ENCODE peak calls at places on chromosomes 7 and 10, in nine cellular contexts. Z, G, M, C, K, A, U, O and E are unnamed samples.

GRCh38 chr7:70238171-70238575 is 639.9 kb downstream of the AUTS2 start:
- DNase-seq in O (no peak), G (no peak), A (no peak), M (no peak), C (peak), K (no peak), U (no peak), Z (no peak), E (no peak)

GRCh38 chr10:1094112-1095057 is 38.2 kb downstream of the WDR37 start:
- DNase-seq in K (peak), G (no peak), Z (no peak), C (peak), O (no peak), M (no peak), U (no peak), A (no peak), E (no peak)

GRCh38 chr10:102326031-102326430 is 69.5 kb upstream of the NFKB2 start:
- DNase-seq in A (no peak), G (no peak), Z (no peak), U (no peak), K (no peak), O (no peak), M (no peak), C (no peak), E (no peak)

GRCh38 chr10:5343979-5344378 is 20.8 kb upstream of the UCN3 start:
- DNase-seq in U (no peak), Z (no peak), C (no peak), M (no peak), O (no peak), K (no peak), G (no peak), A (no peak), E (no peak)

GRCh38 chr10:78664929-78665525 is 403.7 kb upstream of the ZMIZ1 start:
- DNase-seq in A (no peak), K (peak), O (peak), C (no peak), U (no peak), M (no peak), G (no peak), Z (no peak), E (peak)

GRCh38 chr10:125062244-125063208 is 97.8 kb downstream of the CTBP2 start:
- DNase-seq in M (no peak), A (no peak), O (peak), Z (no peak), K (no peak), C (no peak), G (no peak), U (no peak), E (no peak)

GRCh38 chr7:99419323-99420021 is 10.7 kb downstream of the BUD31 start:
- DNase-seq in A (peak), K (no peak), G (no peak), M (no peak), C (no peak), U (no peak), O (no peak), Z (no peak), E (no peak)

GRCh38 chr7:50657341-50657873 is 92.2 kb upstream of the DDC start:
- DNase-seq in A (no peak), C (no peak), K (no peak), G (no peak), M (no peak), O (peak), U (peak), Z (no peak), E (peak)

GRCh38 chr7:38057829-38058228 is 120.2 kb upstream of the STARD3NL start:
- DNase-seq in U (no peak), G (no peak), Z (no peak), O (no peak), A (no peak), K (no peak), M (no peak), C (no peak), E (no peak)

GRCh38 chr10:95741807-95742528 is 14.0 kb upstream of the ENTPD1 start:
- DNase-seq in G (no peak), C (peak), Z (no peak), U (peak), M (no peak), K (peak), O (peak), A (no peak), E (no peak)

GRCh38 chr10:132233501-132234075 is 46.8 kb downstream of the DPYSL4 start:
- DNase-seq in U (no peak), A (peak), K (no peak), M (no peak), O (no peak), G (no peak), C (no peak), Z (no peak), E (no peak)

GRCh38 chr10:95440756-95441546 is 120.2 kb downstream of the SORBS1 start:
- DNase-seq in Z (no peak), A (no peak), K (no peak), C (no peak), O (peak), G (no peak), U (no peak), M (no peak), E (no peak)

GRCh38 chr7:151250181-151251095 is 1.9 kb upstream of the SMARCD3 start:
- DNase-seq in Z (no peak), K (no peak), O (no peak), C (no peak), U (no peak), G (no peak), A (no peak), M (no peak), E (no peak)

GRCh38 chr7:116330961-116331360 is 120.6 kb downstream of the TES start:
- DNase-seq in U (no peak), G (no peak), A (no peak), C (no peak), K (no peak), Z (no peak), O (peak), M (no peak), E (peak)

GRCh38 chr10:34254596-34254995 is 560.5 kb downstream of the PARD3 start:
- DNase-seq in K (peak), O (peak), C (no peak), Z (no peak), A (no peak), G (no peak), M (no peak), U (peak), E (peak)

GRCh38 chr7:40656349-40656748 is 521.5 kb downstream of the SUGCT start:
- DNase-seq in U (no peak), M (no peak), K (no peak), C (no peak), Z (no peak), O (no peak), A (no peak), G (no peak), E (no peak)

GRCh38 chr7:109793-110556 is 82.4 kb upstream of the FAM20C start:
- DNase-seq in M (no peak), G (no peak), K (no peak), A (no peak), Z (no peak), O (no peak), C (no peak), U (no peak), E (no peak)

GRCh38 chr10:88428442-88428841 is 154.7 kb downstream of the RNLS start:
- DNase-seq in O (no peak), A (no peak), U (no peak), G (no peak), M (no peak), Z (no peak), C (no peak), K (peak), E (peak)

GRCh38 chr10:31345886-31346285 is 26.9 kb downstream of the ZEB1 start:
- DNase-seq in K (no peak), Z (no peak), M (no peak), G (no peak), O (no peak), C (no peak), A (no peak), U (no peak), E (no peak)

GRCh38 chr10:43395571-43396060 is 13.4 kb downstream of the HNRNPF start:
- DNase-seq in O (no peak), G (peak), M (no peak), U (peak), K (no peak), A (peak), Z (no peak), C (no peak), E (no peak)

GRCh38 chr7:12212051-12212485 is 974 bp downstream of the TMEM106B start:
- DNase-seq in K (no peak), O (peak), M (no peak), Z (no peak), C (no peak), A (no peak), G (no peak), U (peak), E (no peak)

GRCh38 chr7:42914009-42914725 is 2.3 kb upstream of the C7orf25 start:
- DNase-seq in O (peak), U (peak), G (no peak), K (no peak), A (no peak), M (no peak), Z (no peak), C (no peak), E (peak)

GRCh38 chr7:39172137-39172536 is 194.4 kb downstream of the POU6F2 start:
- DNase-seq in M (no peak), C (no peak), O (no peak), Z (no peak), G (no peak), A (no peak), K (peak), U (no peak), E (no peak)

GRCh38 chr10:79202188-79203013 is 133.6 kb downstream of the ZMIZ1 start:
- DNase-seq in C (peak), G (peak), M (peak), Z (no peak), O (peak), U (peak), K (no peak), A (no peak), E (no peak)

GRCh38 chr10:49280001-49280408 is 19.0 kb upstream of the C10orf71 start:
- DNase-seq in G (no peak), U (no peak), C (no peak), O (peak), Z (no peak), M (no peak), A (no peak), K (peak), E (peak)

GRCh38 chr10:112235920-112236319 is 47.3 kb upstream of the TECTB start:
- DNase-seq in M (no peak), A (no peak), C (no peak), O (no peak), U (no peak), Z (no peak), K (peak), G (no peak), E (peak)

GRCh38 chr7:33701927-33702326 is 203.4 kb upstream of the BMPER start:
- DNase-seq in M (no peak), O (no peak), A (no peak), Z (no peak), K (no peak), G (no peak), U (no peak), C (no peak), E (no peak)

GRCh38 chr10:21281765-21282484 is 243.6 kb downstream of the SKIDA1 start:
- DNase-seq in G (no peak), M (no peak), K (no peak), O (no peak), A (no peak), Z (no peak), C (no peak), U (no peak), E (no peak)

GRCh38 chr10:14588084-14588937 is 186.4 kb downstream of the FAM107B start:
- DNase-seq in Z (no peak), C (peak), G (no peak), A (no peak), K (no peak), U (peak), O (peak), M (no peak), E (peak)

GRCh38 chr10:44571701-44572100 is 186.8 kb upstream of the CXCL12 start:
- DNase-seq in K (no peak), C (no peak), M (no peak), U (no peak), Z (no peak), O (no peak), G (no peak), A (no peak), E (peak)

GRCh38 chr10:17214991-17215781 is 12.9 kb upstream of the VIM start:
- DNase-seq in K (peak), C (no peak), Z (no peak), G (no peak), A (no peak), U (no peak), M (no peak), O (peak), E (peak)

GRCh38 chr7:35035511-35035921 is 1.8 kb downstream of the DPY19L1 start:
- DNase-seq in U (peak), Z (no peak), G (peak), C (peak), K (peak), A (no peak), O (peak), M (no peak), E (peak)

GRCh38 chr10:17504547-17505245 is 50.3 kb upstream of the ST8SIA6 start:
- DNase-seq in K (no peak), U (no peak), M (no peak), C (no peak), A (no peak), Z (no peak), G (no peak), O (peak), E (peak)

GRCh38 chr7:21943436-21943835 is 2.3 kb downstream of the CDCA7L start:
- DNase-seq in O (no peak), C (no peak), U (no peak), A (no peak), G (no peak), M (no peak), K (no peak), Z (no peak), E (no peak)

DNA sequence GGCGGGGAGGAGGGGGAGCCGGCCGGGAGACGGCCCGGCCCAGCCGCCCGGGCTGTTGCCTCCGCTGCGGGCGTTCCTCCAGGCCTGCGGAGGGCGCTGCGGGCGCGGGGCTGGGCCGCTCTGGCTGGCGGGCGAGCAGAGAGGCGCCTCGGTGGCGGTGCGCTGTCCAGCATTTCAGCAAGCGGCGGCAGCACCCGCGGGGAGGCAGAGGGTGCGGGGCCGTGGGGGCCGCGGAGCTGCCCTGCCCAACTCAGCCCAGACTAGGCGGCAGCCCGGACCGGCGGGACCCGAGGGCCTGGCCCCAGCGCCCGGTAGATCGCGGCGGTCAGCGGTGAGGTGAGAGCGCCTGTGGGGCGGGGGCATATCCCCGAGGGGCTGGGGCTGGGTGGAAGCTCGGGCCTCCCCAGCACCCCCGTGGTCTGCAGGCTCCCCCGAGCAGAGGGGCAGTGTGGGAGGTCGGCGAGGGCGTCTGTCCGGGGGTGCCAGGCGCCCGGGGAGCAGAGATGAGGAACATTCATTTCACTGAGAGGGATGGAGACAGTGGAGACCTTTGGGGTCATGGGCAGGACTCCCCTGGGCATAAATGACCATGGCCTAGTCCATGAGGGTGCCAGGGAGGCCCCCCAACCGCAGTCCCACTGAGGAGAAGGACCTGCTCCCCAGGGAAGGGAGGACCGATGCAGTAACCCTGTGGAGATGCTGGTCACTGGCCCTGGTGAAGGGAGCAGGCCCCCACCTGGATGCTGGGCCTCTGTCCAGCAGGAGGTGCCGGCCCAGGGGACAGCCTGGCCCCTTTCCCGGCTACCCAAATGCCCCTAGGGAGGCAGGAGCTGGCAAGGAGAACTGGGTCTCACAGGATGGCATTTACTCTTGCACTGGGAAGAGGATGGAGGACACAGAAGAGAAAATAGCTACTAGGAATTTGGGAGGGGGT is at the start of gene SRRM3:
- DNase-seq in O (peak), C (peak), M (peak), A (peak), G (peak), Z (peak), K (peak), U (peak), E (peak)
- TF ChIP-seq CTCF in O (peak), C (peak), M (peak), A (peak), G (peak), Z (peak), K (peak), U (peak), E (peak)

GRCh38 chr10:71912431-71912830 is 51.8 kb upstream of the CHST3 start:
- DNase-seq in U (no peak), G (no peak), C (no peak), O (no peak), A (no peak), M (no peak), K (no peak), Z (no peak), E (peak)
- TF ChIP-seq CTCF in U (no peak), G (no peak), C (no peak), O (peak), A (no peak), M (no peak), K (peak), Z (no peak), E (peak)

DNA sequence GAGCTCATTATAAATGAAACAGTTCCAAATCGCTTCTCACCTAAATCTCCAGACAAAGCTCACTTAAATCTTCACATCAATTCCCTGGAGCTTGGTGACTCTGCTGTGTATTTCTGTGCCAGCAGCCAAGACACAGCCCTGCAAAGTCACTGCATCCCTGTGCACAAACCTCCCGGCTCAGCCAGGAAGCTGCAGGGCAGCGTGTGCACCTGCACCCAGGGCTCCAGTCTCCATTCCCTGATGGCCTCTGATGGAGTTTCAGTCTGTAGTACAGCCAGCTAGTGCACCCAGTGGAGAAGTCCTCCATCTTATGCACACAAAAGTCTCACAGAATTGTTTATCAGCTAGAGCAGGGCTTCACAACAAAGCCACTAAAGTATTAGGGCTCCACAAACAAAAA is 51.1 kb upstream of the PRSS58 start:
- DNase-seq in C (no peak), A (no peak), O (no peak), U (no peak), M (no peak), G (no peak), Z (no peak), K (no peak), E (no peak)
- TF ChIP-seq CTCF in C (no peak), A (no peak), O (no peak), U (no peak), M (no peak), G (no peak), Z (no peak), K (no peak), E (no peak)

DNA sequence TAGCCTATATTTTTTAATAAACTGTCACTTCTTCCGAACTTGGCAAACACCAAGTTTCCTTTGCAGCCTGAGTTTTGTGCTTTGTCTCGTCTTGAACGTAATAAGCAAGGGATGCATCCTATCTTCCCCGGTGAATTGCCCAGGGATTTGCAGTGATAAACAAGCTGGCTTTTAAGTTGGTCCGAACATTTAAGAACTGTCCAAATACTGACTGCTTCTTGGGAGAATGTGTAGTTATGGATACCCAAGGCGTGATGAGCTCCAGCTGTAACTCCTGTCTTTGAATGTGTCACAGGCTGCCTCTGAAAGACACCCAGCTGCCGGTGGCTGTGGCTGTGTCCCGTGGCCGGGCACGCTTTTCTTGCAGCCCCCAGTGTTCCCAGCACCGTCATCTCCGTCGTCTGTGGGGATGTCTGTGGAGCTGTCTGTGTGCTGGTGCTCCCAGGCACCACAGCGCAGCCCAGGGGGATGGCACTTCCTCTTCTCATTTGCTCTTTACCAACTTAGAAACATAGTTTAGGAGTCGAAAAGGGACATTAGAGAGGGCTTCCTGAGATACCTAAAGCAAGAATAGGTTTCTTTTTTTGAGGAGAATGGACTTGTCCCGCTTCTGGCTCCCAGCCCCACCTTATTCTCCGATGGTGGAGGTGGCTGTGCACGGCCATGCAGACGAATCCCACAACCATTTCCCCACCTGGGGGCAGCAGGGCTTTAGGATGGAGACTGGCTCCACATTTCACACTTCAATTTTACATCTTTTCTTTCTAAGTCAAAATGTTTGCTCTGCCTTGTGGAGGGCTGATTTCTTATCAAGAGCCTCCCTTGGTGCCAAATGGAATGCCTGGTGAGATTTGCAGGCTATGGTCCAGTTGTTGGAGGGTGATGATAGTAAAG is 118.2 kb downstream of the GLRX3 start:
- DNase-seq in A (peak), O (no peak), U (no peak), G (no peak), C (no peak), Z (no peak), M (no peak), K (no peak), E (peak)
- TF ChIP-seq CTCF in A (no peak), O (no peak), U (no peak), G (no peak), C (peak), Z (no peak), M (no peak), K (no peak), E (no peak)

GRCh38 chr7:128914566-128915151 is 4.2 kb upstream of the KCP start:
- DNase-seq in O (no peak), A (no peak), K (no peak), M (no peak), Z (no peak), G (no peak), C (peak), U (no peak), E (no peak)
- TF ChIP-seq CTCF in O (no peak), A (no peak), K (no peak), M (no peak), Z (no peak), G (no peak), C (no peak), U (no peak), E (no peak)

DNA sequence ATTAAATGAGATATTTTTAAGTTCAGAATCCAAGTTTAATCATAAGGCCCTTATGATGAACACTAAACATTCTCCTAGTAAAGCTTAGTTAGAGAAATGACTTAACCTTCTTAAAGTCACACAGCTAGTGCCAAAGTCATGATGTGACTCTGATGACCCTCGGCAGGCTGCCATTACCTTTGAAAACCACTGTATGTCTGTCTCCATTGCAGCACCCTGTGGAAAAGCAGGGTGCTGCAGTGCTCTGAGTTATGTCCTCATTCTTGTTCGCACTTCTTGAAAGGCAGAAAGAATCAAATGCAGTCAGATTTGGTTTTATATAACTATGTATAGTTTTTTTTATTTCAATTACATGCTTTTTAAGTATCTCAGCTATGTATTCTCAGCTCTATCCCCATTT is 105.0 kb downstream of the PHTF2 start:
- DNase-seq in U (no peak), M (no peak), K (no peak), O (no peak), G (no peak), C (peak), Z (no peak), A (no peak), E (no peak)
- TF ChIP-seq CTCF in U (no peak), M (peak), K (peak), O (peak), G (no peak), C (peak), Z (no peak), A (no peak), E (peak)